ENCODE peak calls at places on chromosome 15, in seven cellular contexts. One of them, this sample, is unnamed.
A peak's percentile ranks its signal among the peaks of the same experiment; 100 is the strongest.

GRCh38 chr15:96181873-96182301 is 148.6 kb upstream of the NR2F2 start:
- DNase-seq in IMR-90: peak; percentile 88
- DNase-seq in activated B cell treated with CpG ODN at 0.5 μM for 24 hours: no peak
- DNase-seq in A673: peak; percentile 23
- DNase-seq in WERI-Rb-1: no peak
- DNase-seq in GM13976: no peak
- DNase-seq in RWPE1: no peak
- DNase-seq in this sample: no peak

GRCh38 chr15:81087694-81088093 is 46.4 kb upstream of the CFAP161 start:
- DNase-seq in IMR-90: no peak
- DNase-seq in activated B cell treated with CpG ODN at 0.5 μM for 24 hours: no peak
- DNase-seq in A673: no peak
- DNase-seq in WERI-Rb-1: no peak
- DNase-seq in GM13976: no peak
- DNase-seq in RWPE1: no peak
- DNase-seq in this sample: no peak

GRCh38 chr15:39799552-39800011 is 16.9 kb upstream of the FSIP1 start:
- DNase-seq in IMR-90: no peak
- DNase-seq in activated B cell treated with CpG ODN at 0.5 μM for 24 hours: no peak
- DNase-seq in A673: no peak
- DNase-seq in WERI-Rb-1: no peak
- DNase-seq in GM13976: no peak
- DNase-seq in RWPE1: no peak
- DNase-seq in this sample: no peak

GRCh38 chr15:90820481-90820880 is 47.9 kb upstream of the FURIN start:
- DNase-seq in IMR-90: no peak
- DNase-seq in activated B cell treated with CpG ODN at 0.5 μM for 24 hours: no peak
- DNase-seq in A673: no peak
- DNase-seq in WERI-Rb-1: no peak
- DNase-seq in GM13976: no peak
- DNase-seq in RWPE1: no peak
- DNase-seq in this sample: no peak

GRCh38 chr15:41691471-41691870 is 31.3 kb downstream of the MGA start:
- DNase-seq in IMR-90: no peak
- DNase-seq in activated B cell treated with CpG ODN at 0.5 μM for 24 hours: no peak
- DNase-seq in A673: no peak
- DNase-seq in WERI-Rb-1: no peak
- DNase-seq in GM13976: no peak
- DNase-seq in RWPE1: no peak
- DNase-seq in this sample: no peak

GRCh38 chr15:76058714-76059319 is 968 bp upstream of the TMEM266 start:
- DNase-seq in IMR-90: no peak
- DNase-seq in activated B cell treated with CpG ODN at 0.5 μM for 24 hours: no peak
- DNase-seq in A673: peak; percentile 54
- DNase-seq in WERI-Rb-1: peak; percentile 72
- DNase-seq in GM13976: peak; percentile 41
- DNase-seq in RWPE1: no peak
- DNase-seq in this sample: peak; percentile 57

GRCh38 chr15:99545605-99546004 is 20.2 kb upstream of the MEF2A start:
- DNase-seq in IMR-90: no peak
- DNase-seq in activated B cell treated with CpG ODN at 0.5 μM for 24 hours: no peak
- DNase-seq in A673: no peak
- DNase-seq in WERI-Rb-1: no peak
- DNase-seq in GM13976: no peak
- DNase-seq in RWPE1: no peak
- DNase-seq in this sample: no peak

GRCh38 chr15:70783610-70784021 is 20.3 kb upstream of the UACA start:
- DNase-seq in IMR-90: peak; percentile 81
- DNase-seq in activated B cell treated with CpG ODN at 0.5 μM for 24 hours: no peak
- DNase-seq in A673: peak; percentile 23
- DNase-seq in WERI-Rb-1: peak; percentile 50
- DNase-seq in GM13976: no peak
- DNase-seq in RWPE1: peak; percentile 34
- DNase-seq in this sample: no peak

GRCh38 chr15:79496838-79497237 is 64.7 kb downstream of the MINAR1 start:
- DNase-seq in IMR-90: no peak
- DNase-seq in activated B cell treated with CpG ODN at 0.5 μM for 24 hours: no peak
- DNase-seq in A673: no peak
- DNase-seq in WERI-Rb-1: no peak
- DNase-seq in GM13976: no peak
- DNase-seq in RWPE1: no peak
- DNase-seq in this sample: no peak

GRCh38 chr15:69807752-69808151 is 290.0 kb downstream of the TLE3 start:
- DNase-seq in IMR-90: peak; percentile 54
- DNase-seq in activated B cell treated with CpG ODN at 0.5 μM for 24 hours: no peak
- DNase-seq in A673: peak; percentile 28
- DNase-seq in WERI-Rb-1: no peak
- DNase-seq in GM13976: no peak
- DNase-seq in RWPE1: peak; percentile 36
- DNase-seq in this sample: no peak

GRCh38 chr15:71804695-71805470 is 5.5 kb upstream of the NR2E3 start:
- DNase-seq in IMR-90: no peak
- DNase-seq in activated B cell treated with CpG ODN at 0.5 μM for 24 hours: no peak
- DNase-seq in A673: no peak
- DNase-seq in WERI-Rb-1: peak; percentile 26
- DNase-seq in GM13976: peak; percentile 56
- DNase-seq in RWPE1: no peak
- DNase-seq in this sample: no peak

GRCh38 chr15:48965972-48966371 is 2.3 kb upstream of the SHC4 start:
- DNase-seq in IMR-90: peak; percentile 78
- DNase-seq in activated B cell treated with CpG ODN at 0.5 μM for 24 hours: no peak
- DNase-seq in A673: peak; percentile 79
- DNase-seq in WERI-Rb-1: peak; percentile 47
- DNase-seq in GM13976: peak; percentile 49
- DNase-seq in RWPE1: peak; percentile 42
- DNase-seq in this sample: peak; percentile 56

GRCh38 chr15:48569591-48570302 is 75.8 kb downstream of the FBN1 start:
- DNase-seq in IMR-90: no peak
- DNase-seq in activated B cell treated with CpG ODN at 0.5 μM for 24 hours: no peak
- DNase-seq in A673: no peak
- DNase-seq in WERI-Rb-1: no peak
- DNase-seq in GM13976: no peak
- DNase-seq in RWPE1: no peak
- DNase-seq in this sample: no peak

GRCh38 chr15:48360841-48361240 is 29.6 kb downstream of the DUT start:
- DNase-seq in IMR-90: peak; percentile 32
- DNase-seq in activated B cell treated with CpG ODN at 0.5 μM for 24 hours: no peak
- DNase-seq in A673: peak; percentile 64
- DNase-seq in WERI-Rb-1: no peak
- DNase-seq in GM13976: no peak
- DNase-seq in RWPE1: no peak
- DNase-seq in this sample: no peak

GRCh38 chr15:60787737-60788513 is 309.0 kb upstream of the ICE2 start:
- DNase-seq in IMR-90: no peak
- DNase-seq in activated B cell treated with CpG ODN at 0.5 μM for 24 hours: no peak
- DNase-seq in A673: no peak
- DNase-seq in WERI-Rb-1: no peak
- DNase-seq in GM13976: no peak
- DNase-seq in RWPE1: peak; percentile 10
- DNase-seq in this sample: no peak

GRCh38 chr15:51780636-51781035 is 29.2 kb downstream of the TMOD2 start:
- DNase-seq in IMR-90: peak; percentile 15
- DNase-seq in activated B cell treated with CpG ODN at 0.5 μM for 24 hours: no peak
- DNase-seq in A673: no peak
- DNase-seq in WERI-Rb-1: no peak
- DNase-seq in GM13976: no peak
- DNase-seq in RWPE1: peak; percentile 55
- DNase-seq in this sample: no peak

GRCh38 chr15:68658641-68659358 is 80.0 kb downstream of the CORO2B start:
- DNase-seq in IMR-90: no peak
- DNase-seq in activated B cell treated with CpG ODN at 0.5 μM for 24 hours: no peak
- DNase-seq in A673: no peak
- DNase-seq in WERI-Rb-1: peak; percentile 35
- DNase-seq in GM13976: no peak
- DNase-seq in RWPE1: no peak
- DNase-seq in this sample: no peak

GRCh38 chr15:33022629-33023028 is 171.9 kb downstream of the FMN1 start:
- DNase-seq in IMR-90: peak; percentile 70
- DNase-seq in activated B cell treated with CpG ODN at 0.5 μM for 24 hours: no peak
- DNase-seq in A673: no peak
- DNase-seq in WERI-Rb-1: no peak
- DNase-seq in GM13976: no peak
- DNase-seq in RWPE1: peak; percentile 52
- DNase-seq in this sample: no peak

GRCh38 chr15:81752149-81752942 is 293.5 kb downstream of the MEX3B start:
- DNase-seq in IMR-90: peak; percentile 15
- DNase-seq in activated B cell treated with CpG ODN at 0.5 μM for 24 hours: no peak
- DNase-seq in A673: peak; percentile 80
- DNase-seq in WERI-Rb-1: peak; percentile 84
- DNase-seq in GM13976: no peak
- DNase-seq in RWPE1: peak; percentile 56
- DNase-seq in this sample: no peak

GRCh38 chr15:75731248-75732100 is 18.8 kb upstream of the CSPG4 start:
- DNase-seq in IMR-90: peak; percentile 51
- DNase-seq in activated B cell treated with CpG ODN at 0.5 μM for 24 hours: no peak
- DNase-seq in A673: no peak
- DNase-seq in WERI-Rb-1: peak; percentile 55
- DNase-seq in GM13976: peak; percentile 19
- DNase-seq in RWPE1: no peak
- DNase-seq in this sample: no peak

GRCh38 chr15:49863431-49864205 is 242.8 kb downstream of the DTWD1 start:
- DNase-seq in IMR-90: peak; percentile 91
- DNase-seq in activated B cell treated with CpG ODN at 0.5 μM for 24 hours: no peak
- DNase-seq in A673: no peak
- DNase-seq in WERI-Rb-1: no peak
- DNase-seq in GM13976: no peak
- DNase-seq in RWPE1: peak; percentile 19
- DNase-seq in this sample: no peak

GRCh38 chr15:34233614-34234013 is 8.8 kb downstream of the EMC4 start:
- DNase-seq in IMR-90: no peak
- DNase-seq in activated B cell treated with CpG ODN at 0.5 μM for 24 hours: no peak
- DNase-seq in A673: no peak
- DNase-seq in WERI-Rb-1: no peak
- DNase-seq in GM13976: no peak
- DNase-seq in RWPE1: no peak
- DNase-seq in this sample: no peak

GRCh38 chr15:81157195-81157938 is 23.3 kb downstream of the CFAP161 start:
- DNase-seq in IMR-90: peak; percentile 59
- DNase-seq in activated B cell treated with CpG ODN at 0.5 μM for 24 hours: no peak
- DNase-seq in A673: no peak
- DNase-seq in WERI-Rb-1: no peak
- DNase-seq in GM13976: no peak
- DNase-seq in RWPE1: no peak
- DNase-seq in this sample: no peak

DNA sequence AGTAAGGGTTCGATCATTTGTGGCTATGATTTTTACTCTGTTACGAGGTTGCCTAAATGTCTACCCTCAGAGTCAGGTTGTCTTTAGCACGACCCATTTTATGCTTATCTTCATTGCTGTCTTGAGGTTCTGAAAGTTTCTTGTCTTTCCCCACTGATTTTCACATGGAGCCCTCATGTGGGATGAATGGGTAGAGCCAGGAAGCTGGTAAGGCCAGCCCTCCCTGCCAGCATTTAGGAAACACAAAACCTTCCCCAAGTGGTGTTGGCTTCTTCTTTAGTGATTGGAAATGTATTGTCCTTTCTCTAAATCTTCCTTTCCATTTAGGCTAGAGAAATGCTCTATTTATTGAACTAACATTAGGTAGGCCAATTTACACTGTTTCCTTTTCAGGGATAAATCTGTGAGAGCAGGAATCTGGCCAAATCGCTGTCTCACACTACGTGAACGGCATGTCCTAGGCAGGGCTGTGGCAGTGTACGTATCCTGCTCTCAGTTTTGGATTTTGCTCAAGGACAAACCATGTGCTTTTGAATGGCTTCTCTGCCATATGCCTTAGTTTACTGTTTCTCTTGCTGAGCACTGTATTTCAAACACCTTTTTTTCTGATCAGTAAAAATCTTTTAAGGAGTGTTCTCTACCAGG is 43.7 kb downstream of the MYZAP start:
- DNase-seq in IMR-90: no peak
- DNase-seq in activated B cell treated with CpG ODN at 0.5 μM for 24 hours: no peak
- DNase-seq in A673: no peak
- DNase-seq in WERI-Rb-1: no peak
- DNase-seq in GM13976: no peak
- DNase-seq in RWPE1: no peak
- DNase-seq in this sample: no peak
- TF ChIP-seq CTCF in IMR-90: no peak
- TF ChIP-seq CTCF in activated B cell treated with CpG ODN at 0.5 μM for 24 hours: no peak
- TF ChIP-seq CTCF in A673: no peak
- TF ChIP-seq CTCF in WERI-Rb-1: no peak
- TF ChIP-seq CTCF in GM13976: no peak
- TF ChIP-seq CTCF in RWPE1: no peak
- TF ChIP-seq CTCF in this sample: no peak

GRCh38 chr15:28190391-28191174 is 91.5 kb upstream of the OCA2 start:
- DNase-seq in IMR-90: no peak
- DNase-seq in activated B cell treated with CpG ODN at 0.5 μM for 24 hours: no peak
- DNase-seq in A673: no peak
- DNase-seq in WERI-Rb-1: no peak
- DNase-seq in GM13976: no peak
- DNase-seq in RWPE1: no peak
- DNase-seq in this sample: no peak

GRCh38 chr15:28192772-28193171 is 93.7 kb upstream of the OCA2 start:
- DNase-seq in IMR-90: no peak
- DNase-seq in activated B cell treated with CpG ODN at 0.5 μM for 24 hours: no peak
- DNase-seq in A673: no peak
- DNase-seq in WERI-Rb-1: no peak
- DNase-seq in GM13976: no peak
- DNase-seq in RWPE1: no peak
- DNase-seq in this sample: no peak

DNA sequence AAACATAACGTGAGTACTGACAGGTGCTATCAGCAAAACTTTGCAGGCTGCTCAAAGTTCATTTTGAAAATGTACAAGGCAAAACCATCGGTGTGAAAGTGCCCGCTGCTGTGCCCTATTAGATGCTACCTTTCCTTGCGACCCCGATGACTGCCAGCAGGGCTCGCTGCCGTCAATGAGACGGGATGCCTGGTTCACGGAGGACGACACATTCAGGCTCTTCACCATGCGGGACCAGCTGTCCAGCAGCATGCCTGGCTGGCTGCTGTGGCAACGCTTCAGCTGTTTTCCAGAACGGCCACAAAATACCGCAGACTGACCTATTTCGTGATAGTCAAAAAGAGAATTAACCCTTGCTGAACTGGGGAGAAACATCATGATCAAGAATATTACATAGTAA is 92.7 kb upstream of the OCA2 start:
- DNase-seq in IMR-90: peak; percentile 77
- DNase-seq in activated B cell treated with CpG ODN at 0.5 μM for 24 hours: no peak
- DNase-seq in A673: no peak
- DNase-seq in WERI-Rb-1: peak; percentile 46
- DNase-seq in GM13976: no peak
- DNase-seq in RWPE1: no peak
- DNase-seq in this sample: no peak
- TF ChIP-seq CTCF in IMR-90: peak; percentile 48
- TF ChIP-seq CTCF in activated B cell treated with CpG ODN at 0.5 μM for 24 hours: no peak
- TF ChIP-seq CTCF in A673: no peak
- TF ChIP-seq CTCF in WERI-Rb-1: peak; percentile 61
- TF ChIP-seq CTCF in GM13976: no peak
- TF ChIP-seq CTCF in RWPE1: no peak
- TF ChIP-seq CTCF in this sample: no peak

GRCh38 chr15:88814393-88814792 is 11.2 kb downstream of the ACAN start:
- DNase-seq in IMR-90: no peak
- DNase-seq in activated B cell treated with CpG ODN at 0.5 μM for 24 hours: no peak
- DNase-seq in A673: peak; percentile 27
- DNase-seq in WERI-Rb-1: no peak
- DNase-seq in GM13976: no peak
- DNase-seq in RWPE1: no peak
- DNase-seq in this sample: no peak
- TF ChIP-seq CTCF in IMR-90: no peak
- TF ChIP-seq CTCF in activated B cell treated with CpG ODN at 0.5 μM for 24 hours: no peak
- TF ChIP-seq CTCF in A673: no peak
- TF ChIP-seq CTCF in WERI-Rb-1: no peak
- TF ChIP-seq CTCF in GM13976: no peak
- TF ChIP-seq CTCF in RWPE1: no peak
- TF ChIP-seq CTCF in this sample: no peak

GRCh38 chr15:57150066-57150865 is 226.0 kb upstream of the CGNL1 start:
- DNase-seq in IMR-90: peak; percentile 69
- DNase-seq in activated B cell treated with CpG ODN at 0.5 μM for 24 hours: no peak
- DNase-seq in A673: peak; percentile 80
- DNase-seq in WERI-Rb-1: no peak
- DNase-seq in GM13976: no peak
- DNase-seq in RWPE1: no peak
- DNase-seq in this sample: no peak
- TF ChIP-seq CTCF in IMR-90: no peak
- TF ChIP-seq CTCF in activated B cell treated with CpG ODN at 0.5 μM for 24 hours: no peak
- TF ChIP-seq CTCF in A673: no peak
- TF ChIP-seq CTCF in WERI-Rb-1: no peak
- TF ChIP-seq CTCF in GM13976: no peak
- TF ChIP-seq CTCF in RWPE1: no peak
- TF ChIP-seq CTCF in this sample: no peak

This sample was measured in GM13977.